ENCODE peak calls at places on chromosome 10, in eight cellular contexts. R is IMR-90, I is PC-9, V is lower lobe of right lung, O is heart left ventricle, D is left ventricle myocardium inferior, M is right atrium auricular region, N is esophagus squamous epithelium. Y is an unnamed sample.
A peak's percentile ranks its signal among the peaks of the same experiment; 100 is the strongest.

GRCh38 chr10:10209152-10209551 is 808.5 kb upstream of the CELF2 start:
- DNase-seq in R (peak; percentile 59), I (no peak), V (no peak), O (peak; percentile 40), D (peak; percentile 15), M (peak; percentile 61), N (no peak), Y (no peak)

GRCh38 chr10:89702121-89702480 is 711 bp downstream of the KIF20B start:
- DNase-seq in R (peak; percentile 5), I (peak; percentile 7), V (no peak), O (no peak), D (no peak), M (no peak), N (no peak), Y (no peak)

GRCh38 chr10:60649485-60650271 is 128.6 kb upstream of the CDK1 start:
- DNase-seq in R (no peak), I (no peak), V (no peak), O (no peak), D (no peak), M (no peak), N (no peak), Y (no peak)

GRCh38 chr10:95864906-95865813 is 42.6 kb upstream of the CC2D2B start:
- DNase-seq in R (peak; percentile 86), I (peak; percentile 7), V (no peak), O (no peak), D (no peak), M (no peak), N (no peak), Y (no peak)

GRCh38 chr10:68153473-68154210 is 44.4 kb downstream of the MYPN start:
- DNase-seq in R (peak; percentile 99), I (peak; percentile 80), V (no peak), O (no peak), D (no peak), M (peak; percentile 70), N (no peak), Y (peak; percentile 72)

GRCh38 chr10:3897156-3897555 is 112.1 kb upstream of the KLF6 start:
- DNase-seq in R (peak; percentile 84), I (no peak), V (no peak), O (no peak), D (no peak), M (no peak), N (no peak), Y (no peak)

GRCh38 chr10:102504179-102504975 is 605 bp downstream of the SUFU start:
- DNase-seq in R (peak; percentile 45), I (no peak), V (peak; percentile 55), O (peak; percentile 45), D (peak; percentile 26), M (no peak), N (no peak), Y (no peak)

GRCh38 chr10:100519321-100520051 is at the start of gene SEC31B:
- DNase-seq in R (no peak), I (no peak), V (peak; percentile 52), O (peak; percentile 64), D (peak; percentile 53), M (no peak), N (no peak), Y (no peak)

GRCh38 chr10:7671121-7671520 is 4.4 kb upstream of the ITIH5 start:
- DNase-seq in R (no peak), I (no peak), V (no peak), O (no peak), D (no peak), M (no peak), N (no peak), Y (no peak)

GRCh38 chr10:76350583-76350982 is 919.2 kb downstream of the LRMDA start:
- DNase-seq in R (no peak), I (no peak), V (no peak), O (no peak), D (no peak), M (no peak), N (no peak), Y (no peak)

GRCh38 chr10:114221235-114221634 is 17.8 kb upstream of the VWA2 start:
- DNase-seq in R (no peak), I (no peak), V (no peak), O (no peak), D (no peak), M (no peak), N (no peak), Y (no peak)

GRCh38 chr10:119314486-119314885 is 107.1 kb downstream of the GRK5 start:
- DNase-seq in R (no peak), I (no peak), V (no peak), O (no peak), D (no peak), M (no peak), N (no peak), Y (no peak)
- H3K27ac ChIP-seq in R (peak overlapping the region; percentile 18), I (peak overlapping the region; percentile 96), V (no peak overlapping the region), O (peak overlapping the region; percentile 59), D (peak overlapping the region; percentile 45), M (peak overlapping the region; percentile 79), N (peak overlapping the region; percentile 66), Y (peak overlapping the region; percentile 93)

GRCh38 chr10:33330543-33331019 is 3.9 kb downstream of the NRP1 start:
- DNase-seq in R (peak; percentile 90), I (peak; percentile 79), V (peak; percentile 77), O (peak; percentile 87), D (peak; percentile 86), M (peak; percentile 91), N (no peak), Y (peak; percentile 83)
- H3K4me3 ChIP-seq in R (peak overlapping the region; percentile 85), I (peak overlapping the region; percentile 92), V (peak overlapping the region; percentile 79), O (peak overlapping the region; percentile 89), D (peak overlapping the region; percentile 82), M (peak overlapping the region; percentile 60), N (peak overlapping the region; percentile 72), Y (peak overlapping the region; percentile 77)

DNA sequence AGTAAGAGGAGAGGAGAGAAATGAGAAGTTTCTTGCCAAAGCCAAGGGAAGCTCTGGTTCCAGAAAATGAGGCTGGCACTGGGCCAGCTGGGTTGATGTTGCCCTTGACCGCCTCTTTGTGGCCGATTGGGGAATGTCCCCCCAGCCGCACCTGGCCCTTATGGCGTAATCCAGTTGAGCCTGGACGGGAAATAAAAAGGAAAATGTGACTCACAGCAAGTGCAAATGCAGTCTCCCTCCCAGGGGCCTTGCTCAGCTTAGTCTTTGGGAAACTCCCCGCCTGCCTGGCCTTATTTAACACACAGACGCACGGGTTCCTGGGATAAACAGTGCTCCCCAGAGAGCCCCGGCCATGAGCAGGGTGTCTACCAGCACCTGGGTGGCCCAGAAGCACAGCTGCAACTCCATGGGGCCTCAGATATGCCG is 174.8 kb downstream of the KIAA1217 start:
- DNase-seq in R (peak; percentile 98), I (peak; percentile 91), V (peak; percentile 86), O (peak; percentile 90), D (peak; percentile 86), M (peak; percentile 94), N (peak; percentile 24), Y (peak; percentile 93)
- TF ChIP-seq CTCF in R (peak; percentile 68), I (peak; percentile 63), V (peak; percentile 59), O (peak; percentile 32), D (peak; percentile 65), M (peak; percentile 22), N (peak; percentile 41), Y (no peak)

DNA sequence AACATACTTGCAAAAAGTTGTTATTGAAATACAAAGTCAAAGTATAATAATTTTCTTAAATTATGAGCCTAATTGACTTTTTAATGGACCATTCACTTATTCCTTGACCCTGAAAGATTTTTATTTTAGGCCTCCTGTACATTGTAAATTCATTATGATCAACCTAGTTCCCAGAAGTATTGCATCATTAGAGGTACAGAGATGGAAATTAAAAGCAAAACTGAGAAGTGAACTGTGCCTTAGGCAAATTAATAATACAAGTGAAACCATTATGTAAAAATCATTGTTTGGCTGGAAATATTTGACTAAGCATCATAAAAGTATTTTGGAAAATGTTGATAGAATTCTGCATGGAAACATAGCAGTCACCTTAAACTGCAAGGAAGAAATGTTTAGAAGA is 532.9 kb downstream of the PARD3 start:
- DNase-seq in R (no peak), I (no peak), V (no peak), O (no peak), D (no peak), M (no peak), N (no peak), Y (no peak)
- H3K27ac ChIP-seq in R (no peak overlapping the region), I (no peak overlapping the region), V (no peak overlapping the region), O (no peak overlapping the region), D (no peak overlapping the region), M (no peak overlapping the region), N (no peak overlapping the region), Y (no peak overlapping the region)

GRCh38 chr10:124731551-124731950 is 12.6 kb downstream of the FAM53B start:
- DNase-seq in R (no peak), I (no peak), V (no peak), O (no peak), D (no peak), M (peak; percentile 46), N (no peak), Y (no peak)

GRCh38 chr10:124728071-124728829 is 15.9 kb downstream of the FAM53B start:
- DNase-seq in R (peak; percentile 46), I (no peak), V (no peak), O (peak; percentile 64), D (no peak), M (no peak), N (no peak), Y (no peak)

GRCh38 chr10:124727389-124727960 is 16.7 kb downstream of the FAM53B start:
- DNase-seq in R (no peak), I (no peak), V (no peak), O (no peak), D (no peak), M (no peak), N (no peak), Y (no peak)

GRCh38 chr10:124730790-124731189 is 13.4 kb downstream of the FAM53B start:
- DNase-seq in R (no peak), I (no peak), V (no peak), O (no peak), D (no peak), M (no peak), N (no peak), Y (no peak)

GRCh38 chr10:124728830-124729661 is 15.1 kb downstream of the FAM53B start:
- DNase-seq in R (no peak), I (no peak), V (no peak), O (no peak), D (no peak), M (no peak), N (no peak), Y (no peak)
- H3K4me3 ChIP-seq in R (no peak overlapping the region), I (no peak overlapping the region), V (no peak overlapping the region), O (no peak overlapping the region), D (no peak overlapping the region), M (no peak overlapping the region), N (no peak overlapping the region), Y (no peak overlapping the region)

GRCh38 chr10:31099664-31100063 is 68.0 kb upstream of the ZNF438 start:
- DNase-seq in R (peak; percentile 36), I (peak; percentile 84), V (no peak), O (no peak), D (no peak), M (no peak), N (no peak), Y (no peak)

GRCh38 chr10:31099101-31099500 is 67.4 kb upstream of the ZNF438 start:
- DNase-seq in R (peak; percentile 80), I (peak; percentile 18), V (no peak), O (no peak), D (no peak), M (no peak), N (no peak), Y (no peak)

GRCh38 chr10:31101123-31101522 is 69.5 kb upstream of the ZNF438 start:
- DNase-seq in R (peak; percentile 93), I (peak; percentile 64), V (no peak), O (no peak), D (no peak), M (no peak), N (no peak), Y (no peak)

GRCh38 chr10:31100176-31100575 is 68.5 kb upstream of the ZNF438 start:
- DNase-seq in R (no peak), I (no peak), V (no peak), O (no peak), D (no peak), M (no peak), N (no peak), Y (no peak)

GRCh38 chr10:31100662-31101061 is 69.0 kb upstream of the ZNF438 start:
- DNase-seq in R (no peak), I (no peak), V (no peak), O (no peak), D (no peak), M (no peak), N (no peak), Y (no peak)
- TF ChIP-seq CTCF in R (no peak), I (no peak), V (no peak), O (no peak), D (no peak), M (no peak), N (no peak), Y (no peak)